ENCODE peak calls at places on chromosomes 5 and 9, in ten cellular contexts. One of them, this sample, is unnamed.
A peak's percentile ranks its signal among the peaks of the same experiment; 100 is the strongest.

GRCh38 chr9:97938081-97938644 is at the start of gene HEMGN:
- DNase-seq in endothelial cell of umbilical vein: no peak
- DNase-seq in AG09309: no peak
- DNase-seq in astrocyte of the spinal cord: no peak
- DNase-seq in fibroblast of pulmonary artery: no peak
- DNase-seq in fibroblast of villous mesenchyme: no peak
- DNase-seq in HFFc6: no peak
- DNase-seq in CD8-positive, alpha-beta T cell: no peak
- DNase-seq in cardiac fibroblast: no peak
- DNase-seq in colonic mucosa: no peak
- DNase-seq in this sample: no peak

GRCh38 chr5:65190328-65191053 is 291.2 kb downstream of the ADAMTS6 start:
- DNase-seq in AG09309: peak; percentile 98
- DNase-seq in CD8-positive, alpha-beta T cell: no peak
- DNase-seq in fibroblast of villous mesenchyme: peak; percentile 93
- DNase-seq in cardiac fibroblast: peak; percentile 99
- DNase-seq in colonic mucosa: no peak
- DNase-seq in HFFc6: peak; percentile 91
- DNase-seq in fibroblast of pulmonary artery: peak; percentile 95
- DNase-seq in endothelial cell of umbilical vein: no peak
- DNase-seq in astrocyte of the spinal cord: peak; percentile 96
- DNase-seq in this sample: peak; percentile 50

GRCh38 chr5:86039351-86039750 is 578.4 kb upstream of the COX7C start:
- DNase-seq in colonic mucosa: no peak
- DNase-seq in AG09309: no peak
- DNase-seq in endothelial cell of umbilical vein: no peak
- DNase-seq in fibroblast of pulmonary artery: no peak
- DNase-seq in cardiac fibroblast: no peak
- DNase-seq in fibroblast of villous mesenchyme: no peak
- DNase-seq in CD8-positive, alpha-beta T cell: no peak
- DNase-seq in astrocyte of the spinal cord: no peak
- DNase-seq in HFFc6: no peak
- DNase-seq in this sample: no peak

GRCh38 chr5:87572092-87572491 is 159.4 kb upstream of the CCNH start:
- DNase-seq in AG09309: no peak
- DNase-seq in fibroblast of villous mesenchyme: no peak
- DNase-seq in HFFc6: no peak
- DNase-seq in fibroblast of pulmonary artery: no peak
- DNase-seq in endothelial cell of umbilical vein: no peak
- DNase-seq in cardiac fibroblast: no peak
- DNase-seq in CD8-positive, alpha-beta T cell: no peak
- DNase-seq in colonic mucosa: no peak
- DNase-seq in astrocyte of the spinal cord: no peak
- DNase-seq in this sample: no peak

GRCh38 chr9:119280740-119281485 is 88.3 kb downstream of the BRINP1 start:
- DNase-seq in AG09309: no peak
- DNase-seq in CD8-positive, alpha-beta T cell: no peak
- DNase-seq in HFFc6: no peak
- DNase-seq in astrocyte of the spinal cord: no peak
- DNase-seq in colonic mucosa: no peak
- DNase-seq in fibroblast of pulmonary artery: no peak
- DNase-seq in fibroblast of villous mesenchyme: no peak
- DNase-seq in cardiac fibroblast: no peak
- DNase-seq in endothelial cell of umbilical vein: no peak
- DNase-seq in this sample: no peak

GRCh38 chr9:115469826-115470225 is 351.9 kb upstream of the TNC start:
- DNase-seq in fibroblast of villous mesenchyme: no peak
- DNase-seq in cardiac fibroblast: no peak
- DNase-seq in astrocyte of the spinal cord: no peak
- DNase-seq in colonic mucosa: no peak
- DNase-seq in fibroblast of pulmonary artery: no peak
- DNase-seq in AG09309: no peak
- DNase-seq in CD8-positive, alpha-beta T cell: no peak
- DNase-seq in HFFc6: no peak
- DNase-seq in endothelial cell of umbilical vein: no peak
- DNase-seq in this sample: no peak

GRCh38 chr9:134707031-134707680 is 65.6 kb downstream of the COL5A1 start:
- DNase-seq in fibroblast of villous mesenchyme: peak; percentile 95
- DNase-seq in astrocyte of the spinal cord: peak; percentile 93
- DNase-seq in colonic mucosa: peak; percentile 68
- DNase-seq in fibroblast of pulmonary artery: peak; percentile 90
- DNase-seq in CD8-positive, alpha-beta T cell: no peak
- DNase-seq in HFFc6: peak; percentile 91
- DNase-seq in endothelial cell of umbilical vein: peak; percentile 22
- DNase-seq in cardiac fibroblast: peak; percentile 86
- DNase-seq in AG09309: peak; percentile 21
- DNase-seq in this sample: no peak

GRCh38 chr9:104093162-104093561 is 947 bp upstream of the SMC2 start:
- DNase-seq in AG09309: no peak
- DNase-seq in fibroblast of pulmonary artery: peak; percentile 18
- DNase-seq in cardiac fibroblast: peak; percentile 40
- DNase-seq in colonic mucosa: peak; percentile 19
- DNase-seq in endothelial cell of umbilical vein: no peak
- DNase-seq in astrocyte of the spinal cord: no peak
- DNase-seq in fibroblast of villous mesenchyme: no peak
- DNase-seq in HFFc6: no peak
- DNase-seq in CD8-positive, alpha-beta T cell: no peak
- DNase-seq in this sample: peak; percentile 16

GRCh38 chr9:112502177-112502946 is 15.7 kb downstream of the KIAA1958 start:
- DNase-seq in astrocyte of the spinal cord: no peak
- DNase-seq in CD8-positive, alpha-beta T cell: no peak
- DNase-seq in AG09309: no peak
- DNase-seq in HFFc6: no peak
- DNase-seq in colonic mucosa: no peak
- DNase-seq in cardiac fibroblast: no peak
- DNase-seq in fibroblast of villous mesenchyme: no peak
- DNase-seq in fibroblast of pulmonary artery: no peak
- DNase-seq in endothelial cell of umbilical vein: peak; percentile 21
- DNase-seq in this sample: no peak

GRCh38 chr5:62460578-62460983 is 48.0 kb downstream of the IPO11 start:
- DNase-seq in cardiac fibroblast: peak; percentile 73
- DNase-seq in HFFc6: peak; percentile 58
- DNase-seq in AG09309: no peak
- DNase-seq in astrocyte of the spinal cord: peak; percentile 66
- DNase-seq in fibroblast of villous mesenchyme: peak; percentile 64
- DNase-seq in endothelial cell of umbilical vein: peak; percentile 67
- DNase-seq in fibroblast of pulmonary artery: peak; percentile 80
- DNase-seq in colonic mucosa: no peak
- DNase-seq in CD8-positive, alpha-beta T cell: no peak
- DNase-seq in this sample: peak; percentile 45

GRCh38 chr5:371811-372555 is 50.5 kb downstream of the AHRR start:
- DNase-seq in cardiac fibroblast: peak; percentile 22
- DNase-seq in astrocyte of the spinal cord: no peak
- DNase-seq in fibroblast of pulmonary artery: peak; percentile 18
- DNase-seq in HFFc6: no peak
- DNase-seq in endothelial cell of umbilical vein: no peak
- DNase-seq in CD8-positive, alpha-beta T cell: no peak
- DNase-seq in AG09309: no peak
- DNase-seq in colonic mucosa: peak; percentile 12
- DNase-seq in fibroblast of villous mesenchyme: no peak
- DNase-seq in this sample: no peak

GRCh38 chr9:88322906-88323566 is 65.2 kb upstream of the SPIN1 start:
- DNase-seq in astrocyte of the spinal cord: peak; percentile 51
- DNase-seq in colonic mucosa: peak; percentile 20
- DNase-seq in fibroblast of villous mesenchyme: peak; percentile 28
- DNase-seq in fibroblast of pulmonary artery: peak; percentile 44
- DNase-seq in AG09309: no peak
- DNase-seq in endothelial cell of umbilical vein: no peak
- DNase-seq in CD8-positive, alpha-beta T cell: peak; percentile 37
- DNase-seq in cardiac fibroblast: peak; percentile 55
- DNase-seq in HFFc6: peak; percentile 31
- DNase-seq in this sample: no peak

GRCh38 chr9:107131108-107131799 is 151.8 kb upstream of the RAD23B start:
- DNase-seq in AG09309: no peak
- DNase-seq in CD8-positive, alpha-beta T cell: no peak
- DNase-seq in HFFc6: no peak
- DNase-seq in fibroblast of villous mesenchyme: no peak
- DNase-seq in colonic mucosa: no peak
- DNase-seq in cardiac fibroblast: no peak
- DNase-seq in fibroblast of pulmonary artery: no peak
- DNase-seq in endothelial cell of umbilical vein: no peak
- DNase-seq in astrocyte of the spinal cord: no peak
- DNase-seq in this sample: no peak

GRCh38 chr9:107123389-107123788 is 159.7 kb upstream of the RAD23B start:
- DNase-seq in AG09309: no peak
- DNase-seq in fibroblast of villous mesenchyme: no peak
- DNase-seq in cardiac fibroblast: no peak
- DNase-seq in astrocyte of the spinal cord: no peak
- DNase-seq in HFFc6: no peak
- DNase-seq in CD8-positive, alpha-beta T cell: no peak
- DNase-seq in endothelial cell of umbilical vein: no peak
- DNase-seq in fibroblast of pulmonary artery: no peak
- DNase-seq in colonic mucosa: no peak
- DNase-seq in this sample: no peak

GRCh38 chr9:107127608-107128007 is 155.5 kb upstream of the RAD23B start:
- DNase-seq in fibroblast of pulmonary artery: peak; percentile 6
- DNase-seq in CD8-positive, alpha-beta T cell: no peak
- DNase-seq in astrocyte of the spinal cord: no peak
- DNase-seq in AG09309: no peak
- DNase-seq in fibroblast of villous mesenchyme: peak; percentile 3
- DNase-seq in colonic mucosa: no peak
- DNase-seq in endothelial cell of umbilical vein: no peak
- DNase-seq in HFFc6: no peak
- DNase-seq in cardiac fibroblast: peak; percentile 14
- DNase-seq in this sample: no peak
- TF ChIP-seq CTCF in fibroblast of pulmonary artery: no peak
- TF ChIP-seq CTCF in CD8-positive, alpha-beta T cell: no peak
- TF ChIP-seq CTCF in astrocyte of the spinal cord: peak; percentile 5
- TF ChIP-seq CTCF in AG09309: no peak
- TF ChIP-seq CTCF in fibroblast of villous mesenchyme: peak; percentile 8
- TF ChIP-seq CTCF in colonic mucosa: no peak
- TF ChIP-seq CTCF in endothelial cell of umbilical vein: no peak
- TF ChIP-seq CTCF in HFFc6: no peak
- TF ChIP-seq CTCF in cardiac fibroblast: no peak
- TF ChIP-seq CTCF in this sample: no peak

DNA sequence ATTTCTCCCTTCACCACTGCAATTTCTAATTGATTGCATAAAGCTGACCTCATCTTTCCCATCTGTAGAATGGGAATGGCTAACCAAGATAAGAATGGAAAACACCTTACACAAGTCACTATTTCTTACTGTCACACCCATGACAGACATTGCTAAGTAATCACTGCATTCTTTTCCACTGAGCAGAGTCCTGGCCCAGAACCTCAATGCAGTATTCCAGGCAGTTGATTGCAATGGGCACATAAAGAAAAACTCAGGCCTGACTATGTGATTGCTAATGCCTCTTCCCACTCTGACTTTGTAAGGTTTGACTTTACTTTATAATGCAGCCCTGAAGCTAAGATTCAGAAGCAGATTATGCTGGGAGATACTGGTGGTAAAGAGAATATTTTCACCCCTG is 29.3 kb downstream of the TRIM32 start:
- DNase-seq in AG09309: no peak
- DNase-seq in astrocyte of the spinal cord: no peak
- DNase-seq in endothelial cell of umbilical vein: no peak
- DNase-seq in fibroblast of villous mesenchyme: no peak
- DNase-seq in colonic mucosa: no peak
- DNase-seq in cardiac fibroblast: peak; percentile 27
- DNase-seq in fibroblast of pulmonary artery: no peak
- DNase-seq in HFFc6: no peak
- DNase-seq in CD8-positive, alpha-beta T cell: no peak
- DNase-seq in this sample: no peak
- TF ChIP-seq CTCF in AG09309: no peak
- TF ChIP-seq CTCF in astrocyte of the spinal cord: no peak
- TF ChIP-seq CTCF in endothelial cell of umbilical vein: no peak
- TF ChIP-seq CTCF in fibroblast of villous mesenchyme: no peak
- TF ChIP-seq CTCF in colonic mucosa: no peak
- TF ChIP-seq CTCF in cardiac fibroblast: no peak
- TF ChIP-seq CTCF in fibroblast of pulmonary artery: no peak
- TF ChIP-seq CTCF in HFFc6: no peak
- TF ChIP-seq CTCF in CD8-positive, alpha-beta T cell: no peak
- TF ChIP-seq CTCF in this sample: no peak

DNA sequence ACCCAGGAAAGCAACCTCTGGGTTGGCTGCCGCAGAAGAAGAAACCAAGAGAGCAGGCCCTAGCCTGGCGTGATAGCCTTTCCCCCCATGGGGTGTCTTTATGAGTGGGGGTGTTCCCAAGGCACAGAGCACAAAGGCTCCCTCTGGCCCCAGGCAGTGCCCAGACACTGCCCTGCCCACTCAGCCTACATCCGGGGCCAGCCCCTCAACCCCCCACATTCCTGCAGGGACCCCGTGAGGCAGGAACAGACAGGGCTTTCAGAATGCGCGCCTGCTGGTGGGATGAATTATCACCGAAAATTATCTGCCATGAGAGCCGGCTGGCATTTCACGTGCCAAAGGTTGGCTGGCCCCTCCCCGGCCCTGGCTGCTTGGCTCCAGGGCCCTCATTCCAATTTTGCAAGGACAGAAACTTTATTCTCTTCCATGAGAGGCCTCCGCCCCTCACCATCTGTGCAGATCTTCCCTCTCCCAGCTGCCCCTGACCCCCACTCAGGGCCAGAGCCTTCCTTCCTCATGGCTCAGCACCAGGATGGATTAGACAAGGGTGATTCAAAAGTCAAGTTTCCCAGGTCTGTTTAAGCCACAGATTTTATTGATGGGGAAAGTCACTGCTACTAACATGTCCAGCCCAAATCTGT is 32.5 kb upstream of the WDR38 start:
- DNase-seq in endothelial cell of umbilical vein: no peak
- DNase-seq in HFFc6: no peak
- DNase-seq in CD8-positive, alpha-beta T cell: no peak
- DNase-seq in fibroblast of villous mesenchyme: peak; percentile 47
- DNase-seq in cardiac fibroblast: no peak
- DNase-seq in fibroblast of pulmonary artery: no peak
- DNase-seq in colonic mucosa: no peak
- DNase-seq in AG09309: no peak
- DNase-seq in astrocyte of the spinal cord: no peak
- DNase-seq in this sample: no peak
- TF ChIP-seq CTCF in endothelial cell of umbilical vein: no peak
- TF ChIP-seq CTCF in HFFc6: no peak
- TF ChIP-seq CTCF in CD8-positive, alpha-beta T cell: no peak
- TF ChIP-seq CTCF in fibroblast of villous mesenchyme: no peak
- TF ChIP-seq CTCF in cardiac fibroblast: no peak
- TF ChIP-seq CTCF in fibroblast of pulmonary artery: no peak
- TF ChIP-seq CTCF in colonic mucosa: no peak
- TF ChIP-seq CTCF in AG09309: no peak
- TF ChIP-seq CTCF in astrocyte of the spinal cord: no peak
- TF ChIP-seq CTCF in this sample: no peak

GRCh38 chr9:82467478-82467877 is 478.9 kb downstream of the SPATA31D1 start:
- DNase-seq in AG09309: no peak
- DNase-seq in endothelial cell of umbilical vein: no peak
- DNase-seq in cardiac fibroblast: no peak
- DNase-seq in astrocyte of the spinal cord: no peak
- DNase-seq in fibroblast of villous mesenchyme: no peak
- DNase-seq in CD8-positive, alpha-beta T cell: no peak
- DNase-seq in HFFc6: no peak
- DNase-seq in fibroblast of pulmonary artery: no peak
- DNase-seq in colonic mucosa: no peak
- DNase-seq in this sample: no peak

DNA sequence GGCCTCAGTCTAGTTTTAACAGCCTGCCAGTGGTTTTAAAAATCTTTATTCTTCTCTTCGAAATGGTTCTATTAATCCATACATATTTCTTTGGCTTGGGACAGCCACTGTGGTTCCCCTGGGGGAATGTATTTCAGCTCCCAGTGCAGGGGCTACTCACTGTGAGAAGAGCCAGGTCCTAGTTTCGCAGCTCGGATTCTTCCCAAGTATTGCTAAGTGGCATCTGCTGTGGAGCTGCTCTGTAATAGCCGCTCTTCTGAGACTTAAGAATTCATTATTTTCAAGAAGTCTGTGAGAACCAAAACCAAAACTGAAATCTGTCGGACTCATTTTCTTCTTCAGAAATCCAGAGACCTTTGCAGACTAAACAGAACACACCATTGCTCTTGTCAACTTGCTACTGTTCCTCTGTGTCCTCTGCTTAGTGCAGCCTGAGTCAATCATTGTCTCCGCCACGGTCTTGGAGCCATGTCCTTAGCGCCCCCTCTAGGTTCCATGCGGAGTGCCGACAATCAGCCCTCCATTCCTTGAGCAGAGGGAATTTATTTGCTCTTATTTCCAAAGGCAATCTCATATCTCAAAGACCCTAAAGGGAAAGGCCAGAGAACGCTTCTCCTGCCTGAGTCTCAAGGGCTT is 478.2 kb downstream of the SPATA31D1 start:
- DNase-seq in colonic mucosa: no peak
- DNase-seq in AG09309: no peak
- DNase-seq in astrocyte of the spinal cord: peak; percentile 1
- DNase-seq in HFFc6: no peak
- DNase-seq in fibroblast of pulmonary artery: peak; percentile 18
- DNase-seq in endothelial cell of umbilical vein: no peak
- DNase-seq in fibroblast of villous mesenchyme: no peak
- DNase-seq in cardiac fibroblast: peak; percentile 62
- DNase-seq in CD8-positive, alpha-beta T cell: no peak
- DNase-seq in this sample: no peak
- TF ChIP-seq CTCF in colonic mucosa: no peak
- TF ChIP-seq CTCF in AG09309: peak; percentile 37
- TF ChIP-seq CTCF in astrocyte of the spinal cord: peak; percentile 16
- TF ChIP-seq CTCF in HFFc6: peak; percentile 54
- TF ChIP-seq CTCF in fibroblast of pulmonary artery: peak; percentile 32
- TF ChIP-seq CTCF in endothelial cell of umbilical vein: no peak
- TF ChIP-seq CTCF in fibroblast of villous mesenchyme: no peak
- TF ChIP-seq CTCF in cardiac fibroblast: peak; percentile 78
- TF ChIP-seq CTCF in CD8-positive, alpha-beta T cell: no peak
- TF ChIP-seq CTCF in this sample: no peak